ENCODE peak calls at places on chromosome 22, in eight cellular contexts. F is NCI-H1930; K is MM.1S; Y is activated naive CD8-positive, alpha-beta T cell treated with anti-CD3 and anti-CD28 coated beads, Interleukin-2, amount 50 U/mL, for 24 hours; S is caudate nucleus; N is neural progenitor cell; X is epithelial cell of proximal tubule; O is activated T-cell treated with anti-CD3 and anti-CD28 coated beads, Interleukin-2, amount 50 U/mL, for 1 hour. C is an unnamed sample.

GRCh38 chr22:47810505-47811500 is 1048.4 kb downstream of the TBC1D22A start:
- DNase-seq in F (no peak), K (no peak), Y (no peak), S (no peak), N (no peak), X (no peak), O (no peak), C (no peak)

GRCh38 chr22:30252411-30253204 is 6.0 kb upstream of the LIF start:
- DNase-seq in F (no peak), K (no peak), Y (no peak), S (no peak), N (no peak), X (no peak), O (no peak), C (no peak)

GRCh38 chr22:33180371-33180770 is 122.2 kb upstream of the SYN3 start:
- DNase-seq in F (no peak), K (no peak), Y (no peak), S (no peak), N (no peak), X (no peak), O (no peak), C (no peak)

GRCh38 chr22:31148516-31148915 is 8.2 kb upstream of the PLA2G3 start:
- DNase-seq in F (no peak), K (no peak), Y (no peak), S (no peak), N (no peak), X (no peak), O (no peak), C (no peak)

GRCh38 chr22:47010211-47010610 is 247.8 kb downstream of the TBC1D22A start:
- DNase-seq in F (no peak), K (no peak), Y (no peak), S (no peak), N (no peak), X (no peak), O (no peak), C (no peak)

GRCh38 chr22:44045171-44045570 is 21.1 kb downstream of the PARVB start:
- DNase-seq in F (no peak), K (no peak), Y (no peak), S (no peak), N (no peak), X (no peak), O (no peak), C (no peak)

GRCh38 chr22:17268501-17269223 is 49.4 kb upstream of the ADA2 start:
- DNase-seq in F (no peak), K (no peak), Y (no peak), S (no peak), N (peak), X (no peak), O (no peak), C (no peak)

GRCh38 chr22:50070366-50070765 is 12.3 kb upstream of the TTLL8 start:
- DNase-seq in F (no peak), K (no peak), Y (no peak), S (no peak), N (no peak), X (no peak), O (no peak), C (no peak)

GRCh38 chr22:33018232-33018864 is 39.8 kb downstream of the SYN3 start:
- DNase-seq in F (peak), K (peak), Y (peak), S (peak), N (peak), X (no peak), O (peak), C (no peak)

GRCh38 chr22:21690401-21690801 is 24.6 kb downstream of the PPIL2 start:
- DNase-seq in F (no peak), K (peak), Y (peak), S (no peak), N (no peak), X (no peak), O (no peak), C (no peak)

GRCh38 chr22:40417041-40417440 is 46.6 kb downstream of the SGSM3 start:
- DNase-seq in F (no peak), K (no peak), Y (no peak), S (no peak), N (no peak), X (no peak), O (no peak), C (no peak)

GRCh38 chr22:31613286-31613903 is 48.6 kb downstream of the PISD start:
- DNase-seq in F (no peak), K (no peak), Y (no peak), S (no peak), N (no peak), X (no peak), O (no peak), C (no peak)

GRCh38 chr22:39174498-39175120 is 22.1 kb upstream of the CBX7 start:
- DNase-seq in F (no peak), K (no peak), Y (peak), S (no peak), N (peak), X (no peak), O (peak), C (peak)

GRCh38 chr22:29126670-29127069 is 53.8 kb downstream of the KREMEN1 start:
- DNase-seq in F (no peak), K (no peak), Y (no peak), S (no peak), N (no peak), X (no peak), O (no peak), C (no peak)

GRCh38 chr22:40332319-40332781 is 13.9 kb upstream of the ADSL start:
- DNase-seq in F (no peak), K (no peak), Y (no peak), S (no peak), N (no peak), X (no peak), O (peak), C (no peak)

GRCh38 chr22:27045103-27045940 is 387.9 kb downstream of the MIAT start:
- DNase-seq in F (no peak), K (no peak), Y (no peak), S (no peak), N (no peak), X (peak), O (no peak), C (no peak)

GRCh38 chr22:23137905-23138520 is 3.8 kb downstream of the RSPH14 start:
- DNase-seq in F (no peak), K (peak), Y (peak), S (no peak), N (no peak), X (no peak), O (peak), C (no peak)